ENCODE peak calls at places on chromosomes 11 and 22, in seven cellular contexts. O, K, B, S, C, G and E are unnamed samples.

GRCh38 chr11:117384045-117384444 is 56.4 kb downstream of the CEP164 start:
- DNase-seq in C (no peak), G (peak), S (peak), B (no peak), O (no peak), K (no peak), E (no peak)

GRCh38 chr11:1939006-1939626 is 8.0 kb upstream of the MRPL23 start:
- DNase-seq in B (peak), O (peak), G (no peak), C (peak), K (no peak), S (no peak), E (no peak)

GRCh38 chr11:110373061-110373702 is 56.6 kb upstream of the FDX1 start:
- DNase-seq in S (peak), K (no peak), O (no peak), G (peak), C (no peak), B (no peak), E (no peak)

GRCh38 chr22:17419348-17419747 is 50.1 kb downstream of the CECR2 start:
- DNase-seq in K (no peak), C (no peak), G (no peak), B (no peak), S (no peak), O (no peak), E (no peak)

GRCh38 chr11:8192016-8192895 is 23.4 kb upstream of the RIC3 start:
- DNase-seq in K (peak), O (peak), B (peak), C (no peak), S (peak), G (peak), E (peak)

GRCh38 chr22:35422936-35423335 is 23.0 kb downstream of the MCM5 start:
- DNase-seq in C (no peak), K (no peak), O (no peak), B (no peak), G (no peak), S (no peak), E (no peak)

GRCh38 chr11:86438685-86439084 is 64.0 kb downstream of the CCDC81 start:
- DNase-seq in S (peak), C (no peak), K (no peak), B (no peak), G (peak), O (no peak), E (no peak)

GRCh38 chr11:27397619-27398412 is 34.8 kb upstream of the CCDC34 start:
- DNase-seq in O (no peak), S (no peak), K (no peak), C (no peak), G (no peak), B (no peak), E (no peak)

GRCh38 chr11:7968686-7969085 is 3.4 kb upstream of the NLRP10 start:
- DNase-seq in K (no peak), O (no peak), C (no peak), G (no peak), B (no peak), S (peak), E (no peak)

GRCh38 chr11:120057028-120057330 is 80.9 kb downstream of the TRIM29 start:
- DNase-seq in B (no peak), C (no peak), S (no peak), G (no peak), O (peak), K (no peak), E (no peak)

GRCh38 chr11:132037467-132037862 is 667.0 kb downstream of the NTM start:
- DNase-seq in O (no peak), G (no peak), C (no peak), S (no peak), K (no peak), B (no peak), E (no peak)

GRCh38 chr11:128532016-128532570 is 55.3 kb downstream of the ETS1 start:
- DNase-seq in C (no peak), B (no peak), S (no peak), O (no peak), G (no peak), K (no peak), E (no peak)

GRCh38 chr11:59106363-59107336 is at the start of gene FAM111B:
- DNase-seq in G (peak), O (peak), K (peak), S (peak), C (peak), B (peak), E (peak)

GRCh38 chr11:69539416-69540117 is 58.1 kb downstream of the LINC01488 start:
- DNase-seq in O (no peak), B (no peak), C (no peak), K (peak), S (no peak), G (no peak), E (no peak)

GRCh38 chr11:125167292-125167953 is 2.9 kb downstream of the PKNOX2 start:
- DNase-seq in O (no peak), K (no peak), B (no peak), C (peak), G (peak), S (no peak), E (no peak)

GRCh38 chr22:39183991-39184585 is 31.6 kb upstream of the CBX7 start:
- DNase-seq in O (no peak), C (no peak), B (no peak), K (no peak), S (no peak), G (peak), E (no peak)

GRCh38 chr11:124745835-124746620 is 6.0 kb downstream of the VSIG2 start:
- DNase-seq in G (no peak), C (no peak), K (no peak), S (no peak), B (no peak), O (no peak), E (no peak)

GRCh38 chr11:106072804-106073203 is 4.3 kb downstream of the KBTBD3 start:
- DNase-seq in S (no peak), O (no peak), C (no peak), K (no peak), G (no peak), B (no peak), E (no peak)

GRCh38 chr22:39522567-39523300 is 2.4 kb downstream of the ATF4 start:
- DNase-seq in B (no peak), G (peak), C (no peak), S (peak), O (no peak), K (no peak), E (peak)

GRCh38 chr11:14454861-14455632 is 44.6 kb downstream of the COPB1 start:
- DNase-seq in K (no peak), S (no peak), B (no peak), C (no peak), G (peak), O (no peak), E (no peak)

GRCh38 chr11:92738281-92738680 is 231.2 kb upstream of the MTNR1B start:
- DNase-seq in C (no peak), O (no peak), B (no peak), S (no peak), G (peak), K (no peak), E (no peak)

GRCh38 chr11:20364412-20364792 is 888 bp downstream of the HTATIP2 start:
- DNase-seq in B (peak), K (no peak), C (no peak), G (no peak), O (no peak), S (no peak), E (no peak)

GRCh38 chr11:11211186-11211585 is 141.9 kb downstream of the CSNK2A3 start:
- DNase-seq in K (no peak), C (no peak), S (no peak), O (no peak), G (no peak), B (no peak), E (peak)

GRCh38 chr11:1116666-1117390 is 40.9 kb upstream of the MUC5AC start:
- DNase-seq in O (peak), B (no peak), G (no peak), K (no peak), C (peak), S (no peak), E (no peak)

GRCh38 chr11:116792869-116793475 is 1.3 kb upstream of the APOA5 start:
- DNase-seq in C (no peak), B (no peak), G (peak), O (peak), S (peak), K (no peak), E (no peak)

GRCh38 chr11:134938212-134938611 is 526.2 kb upstream of the B3GAT1 start:
- DNase-seq in C (no peak), O (no peak), S (no peak), K (no peak), G (no peak), B (no peak), E (no peak)

GRCh38 chr11:69541001-69541285 is 59.5 kb downstream of the LINC01488 start:
- DNase-seq in C (no peak), O (no peak), K (no peak), S (no peak), B (no peak), G (no peak), E (no peak)

GRCh38 chr11:95512682-95513081 is 276.9 kb downstream of the FAM76B start:
- DNase-seq in O (no peak), G (peak), S (peak), B (no peak), C (no peak), K (peak), E (peak)

GRCh38 chr22:17774206-17774927 is at the start of gene BID:
- DNase-seq in B (peak), S (no peak), O (no peak), C (peak), G (no peak), K (no peak), E (no peak)

GRCh38 chr11:69637956-69638871 is 2.7 kb upstream of the CCND1 start:
- DNase-seq in K (no peak), O (no peak), B (no peak), G (peak), S (no peak), C (peak), E (no peak)

GRCh38 chr22:46201059-46201757 is 48.9 kb downstream of the CDPF1 start:
- DNase-seq in G (no peak), O (no peak), S (no peak), K (no peak), C (no peak), B (no peak), E (no peak)

GRCh38 chr11:33996498-33997454 is 54.8 kb upstream of the CAPRIN1 start:
- DNase-seq in G (peak), K (peak), S (peak), O (peak), B (peak), C (no peak), E (peak)

GRCh38 chr11:76307416-76307815 is 73.5 kb downstream of the THAP12 start:
- DNase-seq in C (no peak), S (no peak), K (no peak), G (no peak), O (no peak), B (no peak), E (no peak)

GRCh38 chr11:73804712-73805111 is 17.0 kb downstream of the MRPL48 start:
- DNase-seq in K (no peak), S (no peak), O (no peak), B (no peak), G (no peak), C (no peak), E (no peak)

GRCh38 chr11:73808052-73808451 is 20.4 kb downstream of the MRPL48 start:
- DNase-seq in S (no peak), K (no peak), C (no peak), B (no peak), G (no peak), O (no peak), E (no peak)

GRCh38 chr11:73814812-73815211 is 27.1 kb downstream of the MRPL48 start:
- DNase-seq in C (no peak), O (no peak), G (no peak), K (no peak), B (no peak), S (no peak), E (no peak)

GRCh38 chr11:73812234-73812633 is 24.6 kb downstream of the MRPL48 start:
- DNase-seq in G (no peak), K (no peak), C (no peak), O (no peak), S (no peak), B (no peak), E (no peak)

GRCh38 chr11:73810637-73811036 is 23.0 kb downstream of the MRPL48 start:
- DNase-seq in G (no peak), O (no peak), C (no peak), K (no peak), B (no peak), S (no peak), E (no peak)
- TF ChIP-seq CTCF in G (no peak), O (no peak), C (no peak), K (no peak), B (no peak), S (no peak), E (no peak)

GRCh38 chr22:27723150-27723549 is 78.4 kb downstream of the MN1 start:
- DNase-seq in B (no peak), S (no peak), G (no peak), O (no peak), K (no peak), C (no peak), E (no peak)
- TF ChIP-seq CTCF in B (no peak), S (peak), G (peak), O (peak), K (no peak), C (peak), E (no peak)

DNA sequence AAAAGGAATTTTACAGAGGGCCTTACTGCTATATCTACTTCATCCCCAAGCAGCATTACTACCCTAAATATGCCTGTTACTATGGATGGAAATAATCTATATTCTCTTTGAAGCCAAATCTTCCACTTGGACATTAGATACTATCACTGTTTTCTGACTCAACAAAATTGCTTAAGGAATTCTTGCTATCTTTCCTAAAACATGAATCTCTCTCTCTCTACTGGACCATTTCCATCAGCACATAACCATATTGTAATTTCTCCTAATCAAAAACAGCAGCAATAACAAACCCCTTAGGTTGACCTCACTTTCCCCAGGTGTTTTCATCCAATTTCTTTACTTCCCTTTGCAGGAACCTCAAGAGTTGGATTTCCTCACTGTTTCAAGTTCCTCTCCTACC is 67.9 kb upstream of the BLID start:
- DNase-seq in O (no peak), B (no peak), G (no peak), C (no peak), S (no peak), K (no peak), E (no peak)
- TF ChIP-seq CTCF in O (no peak), B (no peak), G (no peak), C (no peak), S (no peak), K (no peak), E (no peak)

GRCh38 chr22:20094158-20094807 is 14.2 kb downstream of the DGCR8 start:
- DNase-seq in O (no peak), S (no peak), K (no peak), B (no peak), C (no peak), G (no peak), E (no peak)
- TF ChIP-seq CTCF in O (no peak), S (no peak), K (no peak), B (no peak), C (no peak), G (no peak), E (no peak)

GRCh38 chr11:23490557-23491235 is 630.4 kb upstream of the CCDC179 start:
- DNase-seq in C (no peak), S (no peak), K (no peak), G (no peak), B (no peak), O (no peak), E (no peak)
- TF ChIP-seq CTCF in C (no peak), S (no peak), K (no peak), G (no peak), B (no peak), O (no peak), E (no peak)

DNA sequence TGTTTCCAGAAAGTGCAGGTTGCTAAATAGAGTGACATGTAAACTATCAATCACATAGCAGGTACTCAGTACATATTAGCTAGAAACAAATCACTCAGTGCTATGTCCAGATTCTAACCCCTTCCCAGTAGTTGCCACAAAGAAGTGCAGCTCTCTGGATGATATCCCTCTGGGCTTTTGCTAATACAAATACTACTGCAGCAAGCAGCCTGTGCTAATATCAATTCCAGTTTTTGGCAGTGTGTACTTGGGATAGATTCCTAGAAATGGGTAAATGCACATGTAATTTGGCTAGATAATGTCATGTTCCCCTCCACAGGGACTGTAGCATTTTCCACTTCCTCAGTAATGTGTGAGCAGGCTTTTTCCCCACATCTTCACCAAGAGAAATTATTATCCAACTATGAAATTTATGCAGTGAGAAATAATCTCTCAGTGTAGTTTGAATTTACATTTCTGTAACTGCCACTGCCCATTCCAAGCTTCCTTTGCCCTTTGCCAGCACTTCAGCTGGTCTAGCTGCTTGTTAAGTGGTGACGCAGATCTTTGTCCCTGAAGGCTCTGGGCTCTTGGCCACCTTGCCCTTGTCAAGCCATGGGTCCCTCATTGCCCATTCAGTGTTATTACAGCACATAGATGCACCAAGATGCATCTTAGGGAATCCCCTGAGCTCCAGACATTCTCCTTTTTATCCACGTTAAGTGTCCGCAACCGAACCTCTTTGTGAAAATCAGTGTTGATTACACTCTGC is 107.1 kb upstream of the CLPB start:
- DNase-seq in G (no peak), K (no peak), B (no peak), S (no peak), O (no peak), C (no peak), E (no peak)
- TF ChIP-seq CTCF in G (no peak), K (no peak), B (no peak), S (no peak), O (no peak), C (no peak), E (no peak)

GRCh38 chr22:50571264-50572175 is 6.7 kb downstream of the CPT1B start:
- DNase-seq in O (no peak), S (no peak), C (no peak), G (no peak), K (no peak), B (no peak), E (no peak)

GRCh38 chr22:50575426-50575941 is 2.7 kb downstream of the CPT1B start:
- DNase-seq in S (no peak), K (no peak), G (no peak), B (no peak), C (no peak), O (no peak), E (no peak)

GRCh38 chr22:50572965-50573364 is 5.3 kb downstream of the CPT1B start:
- DNase-seq in C (no peak), S (no peak), O (no peak), B (no peak), K (no peak), G (no peak), E (no peak)

GRCh38 chr22:50574383-50574755 is 3.9 kb downstream of the CPT1B start:
- DNase-seq in S (no peak), K (no peak), O (no peak), C (no peak), G (no peak), B (no peak), E (no peak)

GRCh38 chr22:50573491-50574382 is 4.5 kb downstream of the CPT1B start:
- DNase-seq in G (no peak), S (no peak), B (no peak), K (no peak), C (no peak), O (no peak), E (no peak)
- TF ChIP-seq CTCF in G (no peak), S (no peak), B (no peak), K (no peak), C (no peak), O (no peak), E (no peak)

DNA sequence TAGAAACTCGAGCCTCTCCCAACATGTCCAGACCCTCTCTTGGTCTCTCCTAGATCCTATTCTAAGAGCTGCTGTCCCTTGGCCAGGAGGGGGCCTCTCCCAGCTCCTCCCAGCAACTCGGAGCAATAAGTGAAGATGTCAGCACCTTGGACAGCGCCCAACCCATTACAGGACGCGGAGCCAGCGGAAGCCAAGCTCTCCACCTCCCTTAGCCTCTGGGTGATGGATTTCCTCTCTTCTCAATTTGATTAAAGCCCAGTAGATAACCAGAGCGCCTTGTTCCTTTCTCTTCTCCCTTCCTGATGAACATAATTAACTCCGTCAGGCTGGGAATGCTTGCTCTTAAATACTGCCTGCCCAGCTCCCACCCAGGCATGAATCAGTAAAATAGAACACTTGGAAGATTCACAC is 26.2 kb upstream of the TPBGL start:
- DNase-seq in B (peak), O (peak), G (peak), K (peak), S (peak), C (peak), E (peak)
- TF ChIP-seq CTCF in B (no peak), O (peak), G (peak), K (no peak), S (peak), C (peak), E (no peak)

DNA sequence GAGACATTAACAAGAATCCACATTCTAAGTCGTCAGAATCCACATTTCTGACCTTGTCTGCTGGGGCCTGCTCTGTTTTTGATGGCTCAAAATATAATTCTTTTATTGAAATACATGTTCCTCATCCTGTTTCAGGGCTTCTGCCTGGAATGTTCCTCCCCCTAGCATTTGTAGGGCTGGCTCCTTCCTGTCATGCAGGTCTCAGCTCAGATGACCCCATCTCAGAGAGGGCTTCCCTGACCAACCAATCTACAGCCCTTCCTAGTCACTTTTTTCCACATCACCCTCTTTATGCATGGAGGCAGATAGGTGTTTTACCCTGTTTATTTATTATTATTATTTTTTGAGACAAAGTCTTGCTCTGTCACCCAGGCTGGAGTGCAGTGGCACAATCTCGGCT is 14.8 kb downstream of the TMEM123 start:
- DNase-seq in G (no peak), K (no peak), S (no peak), B (no peak), C (no peak), O (no peak), E (no peak)
- TF ChIP-seq CTCF in G (no peak), K (no peak), S (no peak), B (no peak), C (no peak), O (no peak), E (no peak)